ENCODE peak calls at places on chromosomes 1 and 21, in five cellular contexts. H is A549, J is right lobe of liver, D is left ventricle myocardium inferior, L is HCT116. U is an unnamed sample. For H3K4me1, the result is how much of the 10 kb centered on the place peaks cover.

GRCh38 chr1:75632350-75632949 is 21.5 kb upstream of the SLC44A5 start:
- DNase-seq in D (no peak), H (peak), J (no peak), L (peak), U (no peak)

GRCh38 chr1:88016947-88017346 is 667.1 kb upstream of the PKN2 start:
- DNase-seq in D (no peak), L (no peak), H (no peak), J (no peak), U (no peak)

GRCh38 chr1:178267646-178268094 is 173.8 kb downstream of the RASAL2 start:
- DNase-seq in D (no peak), J (no peak), L (peak), H (no peak), U (no peak)

GRCh38 chr1:231691618-231692259 is 65.1 kb downstream of the DISC1 start:
- DNase-seq in L (peak), D (peak), H (peak), J (no peak), U (no peak)

GRCh38 chr1:216785760-216786159 is 62.5 kb upstream of the ESRRG start:
- DNase-seq in L (no peak), D (no peak), J (no peak), H (no peak), U (no peak)

GRCh38 chr1:103112535-103112934 is 4.2 kb upstream of the COL11A1 start:
- DNase-seq in H (no peak), D (no peak), J (no peak), L (no peak), U (no peak)

GRCh38 chr1:111967886-111968285 is 21.6 kb downstream of the KCND3 start:
- DNase-seq in L (no peak), J (no peak), H (no peak), D (no peak), U (no peak)

GRCh38 chr1:27650527-27651175 is 15.7 kb upstream of the FGR start:
- DNase-seq in J (no peak), H (no peak), L (peak), D (no peak), U (no peak)

GRCh38 chr1:7922301-7922700 is 18.3 kb downstream of the TNFRSF9 start:
- DNase-seq in H (no peak), L (no peak), D (no peak), J (no peak), U (no peak)

GRCh38 chr1:49171941-49172593 is 395.4 kb upstream of the BEND5 start:
- DNase-seq in J (no peak), D (no peak), L (no peak), H (no peak), U (no peak)

GRCh38 chr1:165376041-165376810 is 19.7 kb upstream of the LMX1A start:
- DNase-seq in J (peak), D (peak), H (no peak), L (no peak), U (peak)

GRCh38 chr21:39660596-39660995 is 47.9 kb downstream of the B3GALT5 start:
- DNase-seq in D (peak), J (no peak), L (no peak), H (peak), U (no peak)
- H3K27ac ChIP-seq in D (peak), J (no peak), L (no peak), H (peak), U (no peak)

GRCh38 chr1:202164271-202165037 is 4.1 kb upstream of the PTPN7 start:
- DNase-seq in L (no peak), J (no peak), D (no peak), H (no peak), U (no peak)
- H3K4me3 ChIP-seq in L (no peak), J (no peak), D (no peak), H (no peak), U (no peak)

GRCh38 chr21:38359835-38360234 is 103.0 kb downstream of the KCNJ15 start:
- DNase-seq in D (no peak), H (no peak), L (no peak), J (no peak), U (no peak)
- H3K4me1 ChIP-seq in D (under half), H (under half), L (under half), J (under half), U (under half)

GRCh38 chr1:145956361-145956760 is 1.5 kb downstream of the LIX1L start:
- DNase-seq in H (no peak), D (no peak), L (no peak), J (no peak), U (no peak)

GRCh38 chr1:145956776-145957442 is 908 bp downstream of the LIX1L start:
- DNase-seq in D (peak), L (no peak), J (peak), H (no peak), U (peak)

GRCh38 chr1:145957443-145958319 is at the start of gene LIX1L:
- DNase-seq in D (peak), J (peak), H (peak), L (peak), U (peak)

GRCh38 chr1:145953861-145954260 is 4.0 kb downstream of the LIX1L start:
- DNase-seq in J (no peak), L (no peak), D (no peak), H (no peak), U (no peak)

GRCh38 chr1:145955436-145955835 is 2.4 kb downstream of the LIX1L start:
- DNase-seq in H (no peak), J (no peak), D (no peak), L (no peak), U (no peak)
- H3K27ac ChIP-seq in H (no peak), J (no peak), D (peak), L (no peak), U (peak)

DNA sequence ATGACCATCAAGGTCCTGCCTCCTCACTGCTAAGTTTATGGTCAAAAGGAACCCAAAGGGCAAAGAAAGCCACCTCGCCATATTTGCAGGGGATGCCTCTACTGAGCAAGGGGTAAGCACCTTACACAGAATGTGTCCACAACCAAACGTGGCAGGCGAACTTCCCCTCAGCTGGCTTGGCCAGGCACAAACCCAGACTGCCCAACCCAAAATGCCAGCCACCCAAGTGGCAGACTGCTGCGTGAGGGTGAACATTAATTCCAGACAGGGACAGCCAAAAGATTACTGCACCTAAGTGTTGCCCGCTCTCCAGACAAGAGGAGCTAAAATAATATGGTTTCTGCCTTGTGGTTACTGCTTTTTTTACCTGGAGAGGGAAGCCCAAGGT is 16.0 kb downstream of the ZNF697 start:
- DNase-seq in J (peak), L (no peak), D (peak), H (no peak), U (no peak)
- H3K4me3 ChIP-seq in J (peak), L (no peak), D (peak), H (no peak), U (peak)

DNA sequence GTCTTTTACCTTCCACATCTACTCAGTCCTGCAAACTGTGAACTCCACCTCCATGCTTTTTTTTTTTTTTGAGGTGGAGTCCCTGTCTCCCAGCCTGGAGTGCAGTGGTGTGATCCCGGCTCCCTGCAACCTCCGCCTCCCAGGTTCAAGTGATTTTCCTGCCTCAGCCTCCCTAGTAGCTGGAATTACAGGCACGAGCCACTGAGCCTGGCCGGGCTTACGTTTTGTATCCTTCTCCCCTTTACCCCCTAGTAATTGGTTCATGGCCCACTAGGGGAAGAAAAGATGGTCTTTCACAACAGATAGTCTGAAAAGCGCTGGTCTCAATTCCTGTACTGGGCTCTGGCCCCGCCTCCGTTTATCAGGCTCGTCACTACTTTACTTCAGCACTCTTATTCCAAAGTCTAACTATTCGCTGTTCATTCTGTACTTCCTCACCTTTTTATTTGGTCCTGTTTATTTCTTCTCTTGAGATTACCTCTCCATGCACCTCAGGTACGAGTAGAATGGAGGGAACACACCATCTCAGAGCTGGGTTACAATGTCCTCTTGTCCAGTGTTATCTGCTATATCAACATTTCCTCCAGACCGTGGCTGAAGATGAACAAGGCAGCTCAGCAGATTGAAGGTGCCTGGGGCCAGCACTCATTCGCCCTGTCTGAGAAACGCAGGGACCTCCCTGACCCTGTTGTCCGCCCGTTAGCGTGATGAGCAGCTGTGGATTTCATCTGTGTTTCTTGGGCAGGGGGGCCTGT is 16.2 kb downstream of the CNST start:
- DNase-seq in J (peak), H (no peak), L (no peak), D (no peak), U (no peak)
- H3K4me1 ChIP-seq in J (under half), H (under half), L (under half), D (half or more), U (half or more)

U was measured in psoas muscle.